ENCODE peak calls at places on chromosomes 7 and 10, in six cellular contexts. F is IMR-90, D is mesendoderm, H is mesenchymal stem cell, I is H1, V is neuronal stem cell. W is an unnamed sample.

GRCh38 chr7:129110575-129111376 is 33.7 kb upstream of the TSPAN33 start:
- DNase-seq in V (no peak), F (no peak), H (peak), D (peak), I (peak), W (peak)

GRCh38 chr10:132708936-132709335 is 77.0 kb downstream of the NKX6-2 start:
- DNase-seq in F (no peak), H (no peak), D (no peak), I (no peak), V (no peak), W (peak)

GRCh38 chr10:106573106-106573505 is 591.4 kb downstream of the SORCS1 start:
- DNase-seq in V (no peak), D (peak), H (no peak), F (peak), I (no peak), W (no peak)

GRCh38 chr7:36309716-36310115 is 79.9 kb upstream of the ANLN start:
- DNase-seq in V (no peak), H (no peak), D (no peak), I (no peak), F (no peak), W (no peak)

GRCh38 chr10:43076311-43076875 is 476 bp upstream of the RET start:
- DNase-seq in V (no peak), F (no peak), D (peak), I (peak), H (peak), W (peak)

GRCh38 chr7:5572439-5572838 is 148.8 kb upstream of the TNRC18 start:
- DNase-seq in I (no peak), F (no peak), H (no peak), V (no peak), D (no peak), W (no peak)

GRCh38 chr7:100177040-100178001 is at the start of the genes GPC2 and STAG3:
- DNase-seq in V (peak), F (peak), D (peak), I (peak), H (peak), W (peak)

GRCh38 chr7:104137971-104138370 is 69.8 kb downstream of the ORC5 start:
- DNase-seq in I (no peak), D (peak), H (peak), V (peak), F (peak), W (peak)

GRCh38 chr7:15720849-15721471 is 34.5 kb upstream of the MEOX2 start:
- DNase-seq in F (peak), H (peak), I (peak), D (peak), V (peak), W (no peak)

GRCh38 chr7:111763221-111763791 is 201.0 kb upstream of the IMMP2L start:
- DNase-seq in H (peak), I (no peak), F (peak), D (peak), V (peak), W (peak)

DNA sequence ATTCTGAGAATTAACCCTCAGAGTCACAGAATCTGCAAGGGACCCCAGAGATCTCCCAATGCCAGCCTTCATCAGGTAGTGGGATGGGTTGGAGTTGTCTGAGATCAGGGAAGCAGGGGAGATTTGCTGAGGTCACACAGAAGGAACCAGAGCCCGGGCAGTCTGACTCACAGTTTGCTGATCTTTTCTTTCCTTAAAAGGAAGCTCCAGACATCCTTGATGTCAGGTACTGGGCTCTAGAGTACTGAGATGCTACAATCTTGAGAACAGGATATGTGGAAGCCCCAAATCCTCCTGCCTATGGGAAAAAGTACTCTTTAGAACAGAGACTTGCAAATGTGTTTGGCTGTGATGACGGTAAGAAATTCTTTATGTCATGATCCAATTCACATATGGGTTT is 701 bp downstream of the TBATA start:
- DNase-seq in H (no peak), V (no peak), D (peak), I (no peak), F (peak), W (no peak)
- H2BK15ac ChIP-seq in H (no peak), V (no peak), D (no peak), I (no peak), F (no peak), W (no peak)

GRCh38 chr7:127759945-127760421 is 108.0 kb downstream of the SND1 start:
- DNase-seq in I (no peak), F (no peak), D (no peak), V (no peak), H (no peak), W (no peak)
- H3K4ac ChIP-seq in I (no peak), F (no peak), D (no peak), V (no peak), H (no peak), W (no peak)

DNA sequence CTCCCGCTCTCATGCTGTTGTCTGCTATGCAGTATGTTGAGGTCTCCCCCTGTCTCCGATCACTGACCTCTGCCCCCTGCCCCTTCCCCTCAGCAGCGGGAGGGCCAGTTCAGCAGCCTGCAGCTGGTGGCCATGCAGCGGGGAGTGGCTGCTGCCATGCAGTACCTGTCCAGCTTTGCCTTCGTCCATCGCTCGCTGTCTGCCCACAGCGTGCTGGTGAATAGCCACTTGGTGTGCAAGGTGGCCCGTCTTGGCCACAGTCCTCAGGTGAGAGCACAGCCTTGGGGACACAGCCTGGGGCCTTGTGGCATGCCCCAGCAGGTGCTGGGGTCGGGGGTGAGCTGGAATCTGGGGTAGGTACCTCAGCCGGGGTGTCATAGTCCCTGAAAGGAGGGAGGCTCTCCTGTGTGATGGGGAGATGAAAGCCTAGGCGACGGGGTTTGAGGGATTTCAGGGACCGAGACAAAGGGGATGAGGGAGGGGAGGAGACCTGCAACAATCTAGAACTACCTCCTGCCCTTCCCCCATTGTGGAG is 14.1 kb downstream of the EPHB6 start:
- DNase-seq in I (peak), D (no peak), F (no peak), H (no peak), V (no peak), W (peak)
- H2BK15ac ChIP-seq in I (no peak), D (no peak), F (no peak), H (no peak), V (no peak), W (no peak)

GRCh38 chr7:134785842-134786241 is 6.4 kb downstream of the CALD1 start:
- DNase-seq in F (no peak), I (no peak), D (no peak), V (no peak), H (no peak), W (no peak)

GRCh38 chr7:134787064-134787463 is 7.6 kb downstream of the CALD1 start:
- DNase-seq in V (no peak), D (no peak), F (no peak), I (no peak), H (peak), W (no peak)

GRCh38 chr7:134783294-134784069 is 4.0 kb downstream of the CALD1 start:
- DNase-seq in I (peak), F (no peak), V (no peak), D (peak), H (no peak), W (no peak)

GRCh38 chr7:134782121-134782623 is 2.7 kb downstream of the CALD1 start:
- DNase-seq in H (no peak), D (peak), V (no peak), F (peak), I (no peak), W (no peak)

DNA sequence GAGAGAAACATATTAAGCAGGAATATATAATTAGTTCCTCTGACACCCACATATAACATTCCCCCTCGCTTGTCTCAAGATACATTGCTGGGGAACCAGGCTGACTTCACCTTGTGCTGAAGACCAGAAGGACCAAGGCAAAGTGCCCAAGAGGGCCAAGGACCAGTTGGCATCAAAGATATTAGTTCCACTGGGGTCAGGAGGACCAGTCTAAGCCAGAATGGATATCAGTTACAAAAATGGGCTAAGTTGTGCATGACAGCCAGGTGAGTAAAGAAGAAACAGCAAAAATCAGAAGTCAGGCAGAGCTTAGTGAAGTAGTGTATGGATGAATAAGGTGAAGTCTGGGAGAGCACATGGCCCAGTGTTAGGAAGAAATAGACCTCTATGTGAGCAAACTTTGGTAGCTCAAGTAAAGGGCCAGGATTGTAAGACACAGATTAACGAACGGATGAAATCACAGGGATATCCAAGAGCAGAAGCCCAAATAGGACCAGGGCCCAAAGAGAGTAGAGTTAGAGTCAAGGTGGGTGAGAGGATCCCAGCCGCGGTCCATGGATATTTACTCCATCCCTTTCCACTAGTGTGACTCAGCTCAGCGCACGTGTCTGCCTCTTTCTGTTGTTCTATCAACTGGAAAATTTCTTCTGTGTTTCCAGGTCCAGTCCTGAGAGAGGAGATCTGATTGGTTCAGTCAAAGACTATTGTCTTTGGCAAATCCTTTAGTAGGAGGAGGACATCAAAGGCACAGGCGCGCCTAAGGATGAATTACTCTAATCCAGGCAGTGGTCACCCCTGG is 5.0 kb downstream of the CALD1 start:
- DNase-seq in F (no peak), D (no peak), H (no peak), V (no peak), I (peak), W (no peak)
- H3K4ac ChIP-seq in F (no peak), D (no peak), H (no peak), V (no peak), I (no peak), W (no peak)

DNA sequence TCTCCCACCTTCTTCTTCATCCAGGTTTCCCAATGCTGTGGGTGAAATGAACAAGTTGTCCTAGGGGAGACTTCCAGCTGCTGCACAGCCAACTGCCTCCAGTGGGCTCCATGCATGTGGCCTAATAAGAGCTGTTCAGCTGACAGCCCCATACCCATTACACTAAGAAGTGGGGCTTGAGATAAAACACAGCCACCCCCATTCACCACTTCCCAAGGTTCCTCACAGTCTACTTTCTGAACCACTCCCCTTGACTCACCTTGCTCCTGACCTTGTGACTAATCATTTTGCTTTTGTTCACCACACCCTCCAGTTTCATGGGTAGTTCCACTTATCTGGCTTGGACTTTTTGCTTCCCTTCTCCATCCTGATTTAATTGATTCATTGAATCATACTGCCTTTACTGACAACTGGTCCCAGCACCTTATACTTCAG is 119.3 kb downstream of the CABCOCO1 start:
- DNase-seq in I (no peak), H (no peak), F (peak), V (no peak), D (no peak), W (no peak)
- H2BK15ac ChIP-seq in I (no peak), H (no peak), F (peak), V (no peak), D (no peak), W (no peak)

DNA sequence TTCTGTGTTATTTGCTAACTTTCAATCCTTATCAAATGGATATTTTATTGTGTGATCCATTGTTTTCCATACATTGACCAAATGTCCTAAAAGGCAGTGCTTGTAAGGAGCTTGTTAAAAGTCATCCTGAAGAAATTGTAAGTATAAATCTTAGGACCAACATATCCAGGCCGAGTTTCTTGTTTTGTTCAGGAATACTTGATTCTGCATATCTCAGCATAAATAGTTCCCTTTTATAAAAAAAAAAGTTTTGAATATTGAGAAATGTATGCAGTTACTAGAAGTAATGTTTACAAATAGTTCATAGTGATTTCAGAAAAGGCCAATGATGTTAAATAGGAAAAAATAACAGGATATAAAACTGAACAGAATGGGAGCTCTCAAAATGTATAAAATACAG is 6.7 kb downstream of the GRID1 start:
- DNase-seq in I (no peak), H (no peak), F (no peak), V (no peak), D (no peak), W (no peak)
- H3K4ac ChIP-seq in I (no peak), H (no peak), F (no peak), V (no peak), D (no peak), W (no peak)

W was measured in H9.